ENCODE peak calls at places on chromosomes 1 and 21, in five cellular contexts. Z is lower lobe of right lung, R is GM10248, H is AG04450, P is GM23338. V is an unnamed sample.

GRCh38 chr1:117967900-117968299 is 38.4 kb downstream of the WDR3 start:
- DNase-seq in Z (no peak), R (no peak), H (no peak), P (no peak), V (no peak)

GRCh38 chr1:235307158-235308124 is 20.5 kb downstream of the ARID4B start:
- DNase-seq in Z (no peak), R (no peak), H (no peak), P (no peak), V (no peak)

GRCh38 chr1:167093863-167094516 is at the start of gene STYXL2:
- DNase-seq in Z (no peak), R (no peak), H (no peak), P (no peak), V (no peak)

GRCh38 chr1:20386682-20387081 is 96.0 kb downstream of the VWA5B1 start:
- DNase-seq in Z (no peak), R (no peak), H (no peak), P (peak), V (peak)

GRCh38 chr1:15660151-15660550 is 24.0 kb upstream of the PLEKHM2 start:
- DNase-seq in Z (no peak), R (no peak), H (no peak), P (no peak), V (no peak)

GRCh38 chr21:43814215-43815106 is 25.1 kb downstream of the RRP1 start:
- DNase-seq in Z (no peak), R (no peak), H (no peak), P (peak), V (no peak)

GRCh38 chr1:229889031-229889517 is 178.0 kb upstream of the GALNT2 start:
- DNase-seq in Z (no peak), R (no peak), H (no peak), P (no peak), V (no peak)

GRCh38 chr1:244458781-244459180 is 2.3 kb upstream of the CATSPERE start:
- DNase-seq in Z (no peak), R (no peak), H (no peak), P (no peak), V (no peak)

GRCh38 chr1:46440478-46440877 is 46.4 kb downstream of the FAAH start:
- DNase-seq in Z (no peak), R (no peak), H (no peak), P (no peak), V (no peak)

GRCh38 chr1:38925381-38925780 is 16.2 kb downstream of the RHBDL2 start:
- DNase-seq in Z (no peak), R (no peak), H (no peak), P (no peak), V (no peak)

GRCh38 chr1:28917757-28918118 is 3.4 kb downstream of the EPB41 start:
- DNase-seq in Z (no peak), R (no peak), H (no peak), P (no peak), V (no peak)

GRCh38 chr1:91151702-91152101 is 129.9 kb upstream of the ZNF644 start:
- DNase-seq in Z (no peak), R (no peak), H (no peak), P (no peak), V (no peak)

GRCh38 chr1:91152331-91152730 is 130.5 kb upstream of the ZNF644 start:
- DNase-seq in Z (no peak), R (no peak), H (no peak), P (no peak), V (no peak)

DNA sequence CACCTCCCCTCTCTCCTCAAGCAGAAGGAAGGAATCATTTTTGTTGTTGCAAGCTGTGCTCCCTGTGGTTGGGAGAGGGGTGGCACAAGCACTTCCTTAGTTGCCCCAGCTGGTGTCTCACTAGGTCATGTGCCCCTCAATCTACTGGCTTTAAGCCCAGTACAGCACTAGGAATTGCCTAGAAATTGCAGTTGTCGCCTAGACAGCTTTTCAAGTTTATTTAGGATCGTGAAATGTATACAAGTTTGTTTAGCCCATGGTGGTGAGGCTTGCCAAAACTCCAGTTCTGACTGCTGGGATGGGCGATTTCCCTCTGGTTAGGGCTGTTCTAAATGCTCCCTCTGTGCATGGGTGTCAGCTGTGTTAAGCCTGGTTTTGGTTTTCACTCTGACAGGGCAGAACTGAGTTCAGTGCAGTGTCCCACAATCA is 126.8 kb upstream of the ZNF644 start:
- DNase-seq in Z (no peak), R (no peak), H (no peak), P (peak), V (no peak)
- TF ChIP-seq CTCF in Z (no peak), R (no peak), H (no peak), P (peak), V (no peak)

DNA sequence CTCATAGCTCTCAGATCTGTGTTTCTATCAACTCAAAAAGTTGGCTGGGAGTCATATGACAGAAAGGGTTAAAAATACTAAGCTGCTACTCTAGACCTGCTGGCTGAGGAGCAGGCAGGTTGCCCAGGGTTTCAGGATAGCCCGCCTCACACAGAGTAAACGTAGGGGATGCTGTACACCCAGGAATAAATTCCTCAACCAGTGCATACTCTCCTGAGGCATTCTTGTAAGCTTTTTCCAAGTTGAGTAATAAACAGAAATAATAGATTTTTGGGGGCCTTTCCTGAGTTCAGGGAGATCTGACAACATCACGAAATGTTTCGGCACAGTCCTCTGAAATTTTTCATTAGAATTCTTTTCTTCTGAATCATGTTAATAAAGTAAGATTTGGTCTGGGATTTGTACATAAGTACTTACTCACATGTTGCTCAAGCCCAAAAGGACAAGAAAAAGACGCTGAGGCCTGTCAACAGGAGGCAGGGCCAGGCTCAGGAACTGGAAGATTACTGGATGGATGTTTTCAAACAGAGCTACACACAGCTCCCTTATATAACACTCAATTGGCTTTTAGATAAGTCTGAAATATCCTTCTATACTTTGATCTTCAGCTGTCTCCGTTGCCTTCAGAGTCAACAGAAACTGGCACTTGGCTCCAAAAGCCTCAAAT is 41.0 kb downstream of the TGFBR3 start:
- DNase-seq in Z (no peak), R (no peak), H (peak), P (no peak), V (no peak)
- TF ChIP-seq CTCF in Z (no peak), R (no peak), H (peak), P (no peak), V (no peak)

GRCh38 chr1:198838022-198838342 is 199.1 kb downstream of the PTPRC start:
- DNase-seq in Z (no peak), R (no peak), H (no peak), P (no peak), V (no peak)
- TF ChIP-seq CTCF in Z (no peak), R (no peak), H (no peak), P (no peak), V (no peak)

DNA sequence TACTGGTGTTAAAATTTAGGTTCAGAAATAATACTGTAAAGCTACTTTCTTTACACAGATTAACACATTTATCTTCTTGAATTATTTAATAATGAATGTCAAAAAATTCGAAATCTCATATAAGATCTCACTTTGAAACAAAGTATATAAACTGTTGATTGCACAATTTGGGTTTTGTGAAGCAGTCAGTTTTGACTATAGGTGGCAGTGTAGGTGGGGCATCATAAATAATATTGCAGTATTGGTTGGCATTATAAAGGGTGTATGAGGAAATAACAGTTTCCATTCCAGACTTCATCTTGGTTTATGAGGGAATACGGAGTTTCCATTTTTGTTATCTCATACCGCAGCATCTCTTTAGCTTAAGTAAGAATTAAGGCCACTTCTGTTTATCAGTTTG is 49.9 kb downstream of the SUCO start:
- DNase-seq in Z (no peak), R (no peak), H (no peak), P (no peak), V (no peak)
- TF ChIP-seq CTCF in Z (no peak), R (no peak), H (no peak), P (no peak), V (no peak)

GRCh38 chr1:113109908-113110554 is 37.0 kb downstream of the LRIG2 start:
- DNase-seq in Z (no peak), R (no peak), H (peak), P (no peak), V (no peak)
- TF ChIP-seq CTCF in Z (no peak), R (no peak), H (peak), P (no peak), V (peak)

GRCh38 chr1:7679873-7680790 is 91.0 kb upstream of the VAMP3 start:
- DNase-seq in Z (peak), R (peak), H (no peak), P (peak), V (peak)
- TF ChIP-seq CTCF in Z (no peak), R (no peak), H (no peak), P (no peak), V (no peak)

GRCh38 chr1:34786521-34787325 is 5.7 kb downstream of the GJB3 start:
- DNase-seq in Z (peak), R (peak), H (peak), P (peak), V (peak)

GRCh38 chr1:34785875-34786470 is 5.0 kb downstream of the GJB3 start:
- DNase-seq in Z (no peak), R (no peak), H (no peak), P (no peak), V (no peak)

GRCh38 chr1:34784751-34785221 is 3.8 kb downstream of the GJB3 start:
- DNase-seq in Z (no peak), R (no peak), H (no peak), P (no peak), V (no peak)

GRCh38 chr1:34785231-34785874 is 4.3 kb downstream of the GJB3 start:
- DNase-seq in Z (no peak), R (no peak), H (no peak), P (no peak), V (peak)

GRCh38 chr1:34787461-34788420 is 5.1 kb upstream of the GJA4 start:
- DNase-seq in Z (no peak), R (no peak), H (no peak), P (peak), V (no peak)
- TF ChIP-seq CTCF in Z (no peak), R (peak), H (no peak), P (peak), V (peak)

GRCh38 chr1:94527447-94528031 is 14.0 kb downstream of the F3 start:
- DNase-seq in Z (no peak), R (peak), H (no peak), P (peak), V (no peak)
- TF ChIP-seq CTCF in Z (no peak), R (no peak), H (no peak), P (peak), V (no peak)

DNA sequence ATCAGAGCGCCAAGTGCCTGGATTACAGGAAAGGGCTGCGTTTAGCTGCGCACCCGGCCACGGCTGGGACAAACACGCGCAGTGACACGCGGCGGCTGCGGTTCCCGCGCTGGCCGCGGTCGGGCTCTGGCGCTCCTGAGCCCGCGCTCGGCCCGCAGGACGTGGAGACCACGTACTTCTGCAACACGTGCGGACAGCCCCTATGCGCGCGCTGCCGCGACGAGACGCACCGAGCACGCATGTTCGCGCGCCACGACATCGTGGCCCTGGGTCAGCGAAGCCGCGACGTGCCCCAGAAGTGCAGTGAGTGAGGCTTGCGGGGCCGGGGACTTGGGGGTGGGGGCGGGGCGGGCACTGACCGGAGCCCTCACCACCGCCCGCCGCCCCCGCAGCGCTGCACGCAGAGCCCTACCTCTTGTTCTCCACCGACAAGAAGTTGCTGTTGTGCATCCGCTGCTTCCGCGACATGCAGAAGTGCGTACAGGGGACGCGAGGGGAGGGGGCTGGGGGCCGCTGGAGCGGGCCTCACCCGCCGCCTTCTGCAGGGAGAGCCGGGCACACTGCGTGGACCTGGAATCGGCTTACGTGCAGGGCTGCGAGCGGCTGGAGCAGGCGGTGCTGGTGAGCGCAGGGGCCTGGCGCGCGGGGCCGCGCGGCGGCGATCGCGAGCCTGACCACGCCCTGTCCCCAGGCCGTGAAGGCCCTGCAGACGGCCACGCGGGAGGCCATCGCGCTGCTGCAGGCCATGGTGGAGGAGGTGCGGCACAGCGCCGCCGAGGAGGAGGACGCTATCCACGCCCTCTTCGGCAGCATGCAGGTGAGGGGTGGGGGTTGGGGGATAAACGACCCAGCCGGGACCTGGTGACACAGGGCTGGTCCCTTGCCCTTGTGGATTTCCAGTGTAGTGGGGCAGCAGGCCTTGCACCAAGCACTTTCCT is 3.1 kb downstream of the RNF207 start:
- DNase-seq in Z (peak), R (peak), H (no peak), P (peak), V (peak)
- TF ChIP-seq CTCF in Z (peak), R (peak), H (peak), P (peak), V (peak)

DNA sequence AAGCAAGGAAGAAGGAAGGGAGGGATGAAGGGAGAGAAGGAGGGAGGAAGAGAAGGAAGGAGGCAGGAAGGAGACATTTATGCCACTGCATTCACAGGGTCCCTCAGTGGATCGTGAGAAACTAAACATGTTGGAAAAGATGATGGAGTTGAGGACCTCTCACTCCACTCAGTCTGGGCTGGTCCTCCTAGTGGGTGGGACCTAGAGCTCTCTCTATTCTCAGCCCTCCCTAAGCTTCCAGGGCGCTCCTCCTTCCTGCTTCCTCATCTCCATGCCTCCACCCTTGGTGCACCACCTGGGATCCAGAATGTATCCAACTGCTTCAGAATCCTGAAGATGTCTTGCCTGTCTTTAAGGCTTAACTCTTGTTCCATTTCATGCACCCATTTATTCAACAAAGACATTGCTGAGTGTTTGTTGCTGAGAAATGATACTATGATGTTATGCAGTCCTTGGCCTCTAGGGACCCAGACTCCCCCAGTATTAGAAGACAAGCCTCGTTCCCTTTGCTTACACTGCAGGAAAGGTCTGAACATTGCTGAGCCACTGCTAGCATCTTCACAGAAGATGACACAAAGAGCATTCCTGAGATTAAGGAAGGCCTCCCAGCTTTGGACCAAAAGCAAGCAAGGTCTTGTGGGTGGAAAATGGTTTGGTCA is 88.5 kb downstream of the BEND5 start:
- DNase-seq in Z (no peak), R (no peak), H (no peak), P (peak), V (no peak)
- TF ChIP-seq CTCF in Z (peak), R (peak), H (peak), P (peak), V (no peak)